ENCODE peak calls at places on chromosomes 7 and 10, in five cellular contexts. One of them, this sample, is unnamed.
A peak's percentile ranks its signal among the peaks of the same experiment; 100 is the strongest.

GRCh38 chr10:80526218-80526617 is 11.5 kb upstream of the SH2D4B start:
- DNase-seq in activated CD4-positive, alpha-beta T cell treated with anti-CD3 and anti-CD28 coated beads, Interleukin-2, amount 50 U/mL, for 48 hours: no peak
- DNase-seq in tibial nerve: no peak
- DNase-seq in occipital lobe: no peak
- DNase-seq in NCI-H1417: no peak
- DNase-seq in this sample: no peak

GRCh38 chr10:121668336-121669009 is 70.2 kb upstream of the FGFR2 start:
- DNase-seq in activated CD4-positive, alpha-beta T cell treated with anti-CD3 and anti-CD28 coated beads, Interleukin-2, amount 50 U/mL, for 48 hours: no peak
- DNase-seq in tibial nerve: no peak
- DNase-seq in occipital lobe: peak; percentile 45
- DNase-seq in NCI-H1417: peak; percentile 12
- DNase-seq in this sample: peak; percentile 75

GRCh38 chr7:35697414-35698175 is 2.7 kb upstream of the HERPUD2 start:
- DNase-seq in activated CD4-positive, alpha-beta T cell treated with anti-CD3 and anti-CD28 coated beads, Interleukin-2, amount 50 U/mL, for 48 hours: no peak
- DNase-seq in tibial nerve: no peak
- DNase-seq in occipital lobe: no peak
- DNase-seq in NCI-H1417: no peak
- DNase-seq in this sample: no peak

GRCh38 chr7:1219516-1219915 is 13.2 kb upstream of the UNCX start:
- DNase-seq in activated CD4-positive, alpha-beta T cell treated with anti-CD3 and anti-CD28 coated beads, Interleukin-2, amount 50 U/mL, for 48 hours: no peak
- DNase-seq in tibial nerve: no peak
- DNase-seq in occipital lobe: no peak
- DNase-seq in NCI-H1417: no peak
- DNase-seq in this sample: no peak

GRCh38 chr10:53997953-53998352 is 803.1 kb downstream of the PCDH15 start:
- DNase-seq in activated CD4-positive, alpha-beta T cell treated with anti-CD3 and anti-CD28 coated beads, Interleukin-2, amount 50 U/mL, for 48 hours: no peak
- DNase-seq in tibial nerve: no peak
- DNase-seq in occipital lobe: no peak
- DNase-seq in NCI-H1417: no peak
- DNase-seq in this sample: no peak

GRCh38 chr10:114181971-114182370 is 2.8 kb downstream of the TDRD1 start:
- DNase-seq in activated CD4-positive, alpha-beta T cell treated with anti-CD3 and anti-CD28 coated beads, Interleukin-2, amount 50 U/mL, for 48 hours: no peak
- DNase-seq in tibial nerve: no peak
- DNase-seq in occipital lobe: no peak
- DNase-seq in NCI-H1417: no peak
- DNase-seq in this sample: no peak

GRCh38 chr10:124279298-124279697 is 139.4 kb downstream of the OAT start:
- DNase-seq in activated CD4-positive, alpha-beta T cell treated with anti-CD3 and anti-CD28 coated beads, Interleukin-2, amount 50 U/mL, for 48 hours: no peak
- DNase-seq in tibial nerve: no peak
- DNase-seq in occipital lobe: no peak
- DNase-seq in NCI-H1417: no peak
- DNase-seq in this sample: no peak

GRCh38 chr7:55190511-55191160 is 171.8 kb downstream of the EGFR start:
- DNase-seq in activated CD4-positive, alpha-beta T cell treated with anti-CD3 and anti-CD28 coated beads, Interleukin-2, amount 50 U/mL, for 48 hours: no peak
- DNase-seq in tibial nerve: no peak
- DNase-seq in occipital lobe: no peak
- DNase-seq in NCI-H1417: no peak
- DNase-seq in this sample: no peak

GRCh38 chr7:95394370-95394769 is 1.8 kb downstream of the PON3 start:
- DNase-seq in activated CD4-positive, alpha-beta T cell treated with anti-CD3 and anti-CD28 coated beads, Interleukin-2, amount 50 U/mL, for 48 hours: no peak
- DNase-seq in tibial nerve: no peak
- DNase-seq in occipital lobe: no peak
- DNase-seq in NCI-H1417: no peak
- DNase-seq in this sample: no peak

This sample was measured in testis.